ENCODE peak calls at places on chromosomes 11 and 22, in four cellular contexts. J is NCI-H1417, T is ELR, K is T-cell. D is an unnamed sample.

GRCh38 chr11:58788355-58789023 is 56.0 kb downstream of the GLYATL2 start:
- DNase-seq in T (peak), J (peak), K (peak), D (peak)

GRCh38 chr11:64868904-64869570 is 9.4 kb downstream of the EHD1 start:
- DNase-seq in K (no peak), J (no peak), T (peak), D (peak)

GRCh38 chr22:21958360-21959273 is 6.0 kb upstream of the PPM1F start:
- DNase-seq in T (no peak), K (no peak), J (no peak), D (no peak)

GRCh38 chr11:134440851-134441645 is 29.0 kb upstream of the B3GAT1 start:
- DNase-seq in J (no peak), K (no peak), T (no peak), D (no peak)

GRCh38 chr22:37176464-37177061 is 11.5 kb downstream of the C1QTNF6 start:
- DNase-seq in J (no peak), K (no peak), T (peak), D (no peak)

GRCh38 chr11:71178076-71178475 is 74.3 kb downstream of the SHANK2 start:
- DNase-seq in T (no peak), J (no peak), K (no peak), D (no peak)

GRCh38 chr11:69642549-69642912 is 1.6 kb downstream of the CCND1 start:
- DNase-seq in J (no peak), K (peak), T (no peak), D (peak)

GRCh38 chr22:37309221-37310074 is 27.1 kb downstream of the CYTH4 start:
- DNase-seq in J (no peak), K (peak), T (no peak), D (no peak)

GRCh38 chr11:9462806-9463537 is 2.2 kb downstream of the ZNF143 start:
- DNase-seq in J (no peak), T (no peak), K (no peak), D (no peak)

D was measured in stimulated activated naive CD4-positive, alpha-beta T cell.